ENCODE peak calls at places on chromosomes 12 and 14, in eight cellular contexts. J, U, W, P, Y, H, C and K are unnamed samples.

GRCh38 chr12:53223006-53223305 is 9.1 kb downstream of the RARG start:
- DNase-seq in J (no peak), U (no peak), W (no peak), P (no peak), Y (no peak), H (no peak), C (no peak), K (no peak)

GRCh38 chr12:92898755-92899154 is 30.3 kb downstream of the EEA1 start:
- DNase-seq in J (no peak), U (no peak), W (no peak), P (no peak), Y (no peak), H (peak), C (no peak), K (no peak)

GRCh38 chr14:61385002-61385685 is 63.8 kb downstream of the PRKCH start:
- DNase-seq in J (no peak), U (no peak), W (no peak), P (no peak), Y (no peak), H (no peak), C (no peak), K (no peak)

GRCh38 chr14:38887696-38888095 is 215.3 kb downstream of the SEC23A start:
- DNase-seq in J (no peak), U (no peak), W (no peak), P (peak), Y (no peak), H (no peak), C (no peak), K (no peak)

GRCh38 chr14:23364604-23365352 is at the start of gene EFS:
- DNase-seq in J (no peak), U (no peak), W (peak), P (no peak), Y (no peak), H (peak), C (peak), K (no peak)

GRCh38 chr12:94020335-94020734 is 128.0 kb upstream of the PLXNC1 start:
- DNase-seq in J (no peak), U (no peak), W (no peak), P (no peak), Y (no peak), H (no peak), C (no peak), K (no peak)

GRCh38 chr12:57889541-57889989 is 43.0 kb upstream of the CTDSP2 start:
- DNase-seq in J (no peak), U (no peak), W (peak), P (no peak), Y (no peak), H (peak), C (no peak), K (peak)

GRCh38 chr12:6949063-6949594 is 2.0 kb upstream of the PTPN6 start:
- DNase-seq in J (no peak), U (no peak), W (no peak), P (no peak), Y (no peak), H (no peak), C (no peak), K (no peak)

GRCh38 chr12:109575683-109576082 is 2.1 kb downstream of the MVK start:
- DNase-seq in J (no peak), U (no peak), W (no peak), P (no peak), Y (no peak), H (no peak), C (no peak), K (no peak)

GRCh38 chr12:92030618-92031017 is 115.0 kb downstream of the BTG1 start:
- DNase-seq in J (no peak), U (no peak), W (peak), P (peak), Y (peak), H (peak), C (peak), K (peak)

GRCh38 chr12:76495556-76495955 is 64.0 kb downstream of the OSBPL8 start:
- DNase-seq in J (no peak), U (no peak), W (no peak), P (no peak), Y (no peak), H (no peak), C (no peak), K (no peak)

GRCh38 chr12:112977139-112977538 is 1.2 kb upstream of the OAS2 start:
- DNase-seq in J (no peak), U (no peak), W (no peak), P (no peak), Y (no peak), H (no peak), C (no peak), K (no peak)

GRCh38 chr12:6489449-6489848 is 3.6 kb downstream of the MRPL51 start:
- DNase-seq in J (no peak), U (no peak), W (no peak), P (no peak), Y (no peak), H (no peak), C (no peak), K (no peak)

GRCh38 chr14:100238419-100239199 is at the start of gene YY1:
- DNase-seq in J (peak), U (peak), W (peak), P (peak), Y (peak), H (peak), C (peak), K (peak)
- TF ChIP-seq POLR2A in J (peak), U (peak), W (no peak), P (peak), Y (no peak), H (peak), C (peak), K (peak)

GRCh38 chr12:132353811-132354210 is 24.4 kb upstream of the GALNT9 start:
- DNase-seq in J (no peak), U (no peak), W (no peak), P (no peak), Y (no peak), H (no peak), C (no peak), K (no peak)

GRCh38 chr12:132356686-132357622 is 27.6 kb upstream of the GALNT9 start:
- DNase-seq in J (no peak), U (no peak), W (peak), P (peak), Y (no peak), H (peak), C (peak), K (no peak)

GRCh38 chr12:132355742-132356681 is 26.6 kb upstream of the GALNT9 start:
- DNase-seq in J (no peak), U (no peak), W (no peak), P (peak), Y (no peak), H (no peak), C (no peak), K (no peak)

GRCh38 chr12:132354211-132354981 is 25.0 kb upstream of the GALNT9 start:
- DNase-seq in J (no peak), U (no peak), W (no peak), P (no peak), Y (no peak), H (no peak), C (no peak), K (no peak)

DNA sequence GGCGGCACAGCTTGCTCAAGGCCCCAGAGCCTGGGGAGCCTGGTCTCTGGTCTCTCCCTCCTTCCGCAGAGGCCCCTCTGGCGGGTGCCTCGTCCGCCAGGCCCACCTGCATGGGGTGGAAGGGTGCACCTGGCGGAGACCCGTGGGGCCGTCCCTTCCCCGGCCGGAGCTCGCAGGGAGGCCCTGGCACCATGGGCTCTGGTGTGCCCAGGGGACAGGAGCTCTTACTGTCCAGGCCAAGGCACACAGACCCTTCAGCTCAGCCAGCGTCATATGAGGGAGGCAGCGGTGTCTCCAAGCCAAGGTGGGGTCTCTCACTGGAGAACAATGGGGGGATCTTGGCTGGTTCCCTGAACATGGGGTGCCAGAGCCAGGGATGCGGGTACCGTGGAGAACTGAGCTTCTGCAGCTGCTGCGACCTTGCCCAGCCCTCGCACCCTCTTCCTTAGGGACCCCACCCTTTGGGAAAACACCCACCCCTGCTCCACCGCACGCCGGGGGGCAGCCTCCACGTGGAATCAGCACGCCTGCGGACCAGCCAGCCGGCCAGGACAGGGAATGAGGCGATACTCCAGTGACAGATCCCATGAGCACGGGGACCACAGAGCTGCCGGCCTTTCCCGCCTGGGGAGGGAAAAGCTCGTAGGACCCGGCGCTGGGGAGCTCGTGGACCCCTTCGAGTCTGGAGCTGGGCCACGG is 25.7 kb upstream of the GALNT9 start:
- DNase-seq in J (no peak), U (no peak), W (no peak), P (no peak), Y (no peak), H (no peak), C (no peak), K (no peak)
- H3K4me3 ChIP-seq in J (no peak), U (no peak), W (no peak), P (no peak), Y (no peak), H (no peak), C (no peak), K (no peak)

DNA sequence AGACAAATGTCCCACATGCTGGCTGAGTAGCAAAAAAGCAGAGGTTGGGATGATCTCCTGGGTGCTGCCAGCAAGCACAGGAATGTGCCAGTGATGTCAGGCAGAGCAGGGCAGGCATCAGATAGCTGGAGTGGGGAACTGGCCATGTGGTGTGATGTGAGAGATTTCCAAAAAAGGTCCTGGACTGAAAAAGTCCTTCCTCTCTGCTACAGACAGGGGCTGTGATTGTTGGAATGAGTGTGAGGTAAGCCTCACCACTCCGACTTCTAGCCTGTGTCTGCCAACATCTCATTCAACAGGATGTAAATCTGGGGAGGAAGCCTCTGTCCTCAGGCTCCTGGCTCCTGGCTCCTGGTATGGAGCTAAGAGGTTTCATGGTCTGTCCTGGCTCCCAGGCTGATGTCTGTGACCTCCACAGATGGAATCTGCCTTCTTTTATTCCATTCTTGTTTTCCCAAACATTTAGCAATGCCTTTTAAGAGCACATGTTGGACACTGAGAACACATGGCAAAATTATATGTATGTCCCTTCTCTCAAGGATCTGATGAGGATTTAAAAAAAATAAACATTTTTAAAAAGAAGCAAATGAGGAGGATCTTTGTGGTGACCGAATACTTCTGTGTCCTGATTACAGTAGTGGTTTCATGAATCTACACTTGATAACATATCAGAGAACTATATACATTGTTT is 50.1 kb upstream of the STK38L start:
- DNase-seq in J (no peak), U (no peak), W (no peak), P (no peak), Y (no peak), H (peak), C (peak), K (no peak)
- TF ChIP-seq POLR2A in J (no peak), U (no peak), W (no peak), P (no peak), Y (no peak), H (peak), C (no peak), K (no peak)

GRCh38 chr14:100224229-100224628 is 14.7 kb upstream of the YY1 start:
- DNase-seq in J (no peak), U (no peak), W (no peak), P (no peak), Y (no peak), H (no peak), C (no peak), K (no peak)

GRCh38 chr14:100223332-100224171 is 15.4 kb upstream of the YY1 start:
- DNase-seq in J (no peak), U (no peak), W (no peak), P (no peak), Y (no peak), H (peak), C (no peak), K (no peak)

GRCh38 chr14:100221419-100222218 is 17.3 kb upstream of the YY1 start:
- DNase-seq in J (no peak), U (peak), W (peak), P (peak), Y (peak), H (peak), C (peak), K (no peak)

GRCh38 chr14:100225169-100225568 is 13.8 kb upstream of the YY1 start:
- DNase-seq in J (no peak), U (no peak), W (no peak), P (no peak), Y (no peak), H (no peak), C (no peak), K (no peak)

DNA sequence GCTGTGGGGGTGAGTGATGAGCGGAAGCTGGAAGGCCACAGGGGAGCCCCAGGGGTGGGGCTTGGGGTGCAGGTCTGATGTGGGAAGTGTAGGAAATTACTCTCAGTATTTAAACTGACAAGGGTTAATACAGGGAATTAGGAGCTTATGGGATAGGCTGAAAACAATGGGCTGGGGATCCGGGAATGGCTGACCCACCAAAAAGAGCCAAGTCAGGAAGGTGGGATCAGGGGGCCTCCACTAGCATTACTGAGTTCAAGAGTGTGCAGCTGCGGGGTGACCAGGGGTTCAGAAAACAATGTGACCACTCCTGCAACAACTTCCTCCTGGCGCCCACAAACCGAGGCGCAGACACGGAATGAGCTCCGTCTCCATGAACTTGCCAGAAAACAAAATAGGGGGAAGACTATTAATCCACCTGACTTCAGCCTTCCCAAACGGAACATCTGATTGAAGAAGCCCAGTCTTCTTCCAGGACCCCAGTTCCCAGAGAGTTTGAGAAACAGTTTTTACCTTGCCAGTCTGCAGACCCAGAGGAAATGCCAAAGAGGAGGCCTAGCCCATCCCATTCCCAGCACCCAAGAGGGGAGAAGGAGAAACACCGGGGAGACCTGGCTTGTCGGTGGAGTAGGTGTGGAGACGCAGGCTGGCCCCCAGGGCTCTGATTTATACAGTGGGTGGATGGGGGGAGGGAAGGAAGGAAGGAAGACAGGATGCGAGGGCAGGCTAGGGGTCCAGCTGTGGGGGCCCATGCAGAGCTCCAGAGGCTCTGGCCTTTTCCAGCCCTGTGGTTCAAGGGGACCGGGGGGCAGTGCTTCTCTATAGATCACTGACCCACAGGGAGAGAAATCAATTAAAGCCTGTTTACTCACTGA is 16.5 kb upstream of the YY1 start:
- DNase-seq in J (no peak), U (no peak), W (no peak), P (peak), Y (no peak), H (no peak), C (no peak), K (no peak)
- H3K4me3 ChIP-seq in J (peak), U (peak), W (no peak), P (peak), Y (peak), H (no peak), C (no peak), K (peak)

GRCh38 chr14:80974338-80975078 is 19.1 kb downstream of the TSHR start:
- DNase-seq in J (no peak), U (no peak), W (no peak), P (no peak), Y (no peak), H (no peak), C (no peak), K (no peak)

GRCh38 chr14:80977103-80977728 is 21.8 kb downstream of the TSHR start:
- DNase-seq in J (no peak), U (no peak), W (no peak), P (no peak), Y (no peak), H (no peak), C (no peak), K (no peak)

GRCh38 chr14:80978403-80978802 is 23.0 kb downstream of the TSHR start:
- DNase-seq in J (no peak), U (no peak), W (no peak), P (no peak), Y (no peak), H (no peak), C (no peak), K (no peak)

GRCh38 chr14:80973918-80974317 is 18.5 kb downstream of the TSHR start:
- DNase-seq in J (no peak), U (no peak), W (no peak), P (no peak), Y (no peak), H (no peak), C (no peak), K (no peak)
- TF ChIP-seq POLR2A in J (no peak), U (no peak), W (no peak), P (no peak), Y (no peak), H (no peak), C (no peak), K (no peak)

GRCh38 chr14:54209501-54210231 is 187.1 kb upstream of the CDKN3 start:
- DNase-seq in J (no peak), U (no peak), W (no peak), P (no peak), Y (no peak), H (peak), C (no peak), K (no peak)

GRCh38 chr14:54207991-54208520 is 188.8 kb upstream of the CDKN3 start:
- DNase-seq in J (no peak), U (no peak), W (no peak), P (no peak), Y (no peak), H (no peak), C (no peak), K (no peak)

GRCh38 chr14:54208751-54209150 is 188.1 kb upstream of the CDKN3 start:
- DNase-seq in J (no peak), U (no peak), W (no peak), P (no peak), Y (no peak), H (no peak), C (no peak), K (no peak)

GRCh38 chr14:54213531-54213930 is 183.3 kb upstream of the CDKN3 start:
- DNase-seq in J (no peak), U (no peak), W (no peak), P (no peak), Y (no peak), H (no peak), C (no peak), K (no peak)

GRCh38 chr14:54211562-54212308 is 185.1 kb upstream of the CDKN3 start:
- DNase-seq in J (no peak), U (no peak), W (no peak), P (no peak), Y (no peak), H (peak), C (no peak), K (no peak)
- H3K4me3 ChIP-seq in J (no peak), U (no peak), W (no peak), P (no peak), Y (no peak), H (no peak), C (no peak), K (no peak)

GRCh38 chr12:3686463-3686862 is 66.4 kb downstream of the CRACR2A start:
- DNase-seq in J (no peak), U (no peak), W (no peak), P (no peak), Y (no peak), H (no peak), C (no peak), K (no peak)
- TF ChIP-seq POLR2A in J (no peak), U (no peak), W (no peak), P (no peak), Y (no peak), H (no peak), C (no peak), K (no peak)